ENCODE peak calls at places on chromosomes 2 and 18, in five cellular contexts. Y, N, X, L and I are unnamed samples.

GRCh38 chr2:160062283-160063005 is at the start of gene PLA2R1:
- DNase-seq in Y (peak), N (peak), X (no peak), L (no peak), I (no peak)

GRCh38 chr2:178761759-178762371 is 45.4 kb downstream of the TTN start:
- DNase-seq in Y (peak), N (peak), X (peak), L (peak), I (peak)

GRCh38 chr18:49757513-49758262 is 55.6 kb downstream of the ACAA2 start:
- DNase-seq in Y (no peak), N (no peak), X (no peak), L (peak), I (peak)

GRCh38 chr2:115413796-115414195 is 971.4 kb downstream of the DPP10 start:
- DNase-seq in Y (no peak), N (no peak), X (no peak), L (no peak), I (no peak)

GRCh38 chr2:168687314-168687713 is 115.1 kb upstream of the NOSTRIN start:
- DNase-seq in Y (peak), N (no peak), X (no peak), L (no peak), I (peak)

GRCh38 chr2:222915092-222915957 is 54.5 kb downstream of the ACSL3 start:
- DNase-seq in Y (peak), N (no peak), X (no peak), L (no peak), I (peak)

GRCh38 chr2:108026095-108026794 is 39.9 kb downstream of the SLC5A7 start:
- DNase-seq in Y (no peak), N (no peak), X (no peak), L (no peak), I (no peak)

GRCh38 chr2:227503433-227504406 is 31.8 kb downstream of the AGFG1 start:
- DNase-seq in Y (peak), N (peak), X (peak), L (peak), I (peak)

GRCh38 chr2:65265090-65266045 is 37.7 kb downstream of the ACTR2 start:
- DNase-seq in Y (peak), N (peak), X (peak), L (peak), I (peak)

GRCh38 chr2:1937066-1937465 is 192.8 kb upstream of the PXDN start:
- DNase-seq in Y (no peak), N (no peak), X (no peak), L (no peak), I (no peak)

GRCh38 chr2:221068123-221068522 is 504.0 kb downstream of the EPHA4 start:
- DNase-seq in Y (no peak), N (no peak), X (no peak), L (no peak), I (no peak)

GRCh38 chr2:45898819-45899218 is 247.3 kb downstream of the PRKCE start:
- DNase-seq in Y (peak), N (no peak), X (no peak), L (no peak), I (no peak)

GRCh38 chr18:45667056-45667455 is 51.8 kb downstream of the SLC14A2 start:
- DNase-seq in Y (no peak), N (no peak), X (no peak), L (no peak), I (no peak)

GRCh38 chr18:69617888-69618287 is 217.2 kb downstream of the DOK6 start:
- DNase-seq in Y (no peak), N (no peak), X (no peak), L (no peak), I (no peak)

GRCh38 chr18:38768504-38768903 is 1202.9 kb upstream of the CELF4 start:
- DNase-seq in Y (no peak), N (no peak), X (no peak), L (no peak), I (no peak)

GRCh38 chr2:109537565-109538221 is 76.1 kb downstream of the SEPTIN10 start:
- DNase-seq in Y (no peak), N (no peak), X (peak), L (no peak), I (no peak)

GRCh38 chr2:179460530-179460929 is 195.9 kb upstream of the SESTD1 start:
- DNase-seq in Y (peak), N (no peak), X (peak), L (no peak), I (peak)

GRCh38 chr2:151251012-151251411 is 10.7 kb downstream of the RBM43 start:
- DNase-seq in Y (no peak), N (no peak), X (no peak), L (no peak), I (no peak)

GRCh38 chr2:113275556-113276215 is 3.0 kb downstream of the PAX8 start:
- DNase-seq in Y (no peak), N (no peak), X (no peak), L (no peak), I (no peak)

GRCh38 chr18:64134044-64134757 is 14.7 kb downstream of the LINC00305 start:
- DNase-seq in Y (no peak), N (no peak), X (no peak), L (no peak), I (no peak)

GRCh38 chr2:7022956-7023467 is 105.8 kb downstream of the RNF144A start:
- DNase-seq in Y (no peak), N (no peak), X (no peak), L (no peak), I (no peak)

GRCh38 chr2:151946856-151947523 is 118.8 kb upstream of the ARL5A start:
- DNase-seq in Y (peak), N (peak), X (peak), L (peak), I (peak)

GRCh38 chr2:58339548-58340243 is 98.6 kb upstream of the FANCL start:
- DNase-seq in Y (no peak), N (no peak), X (no peak), L (no peak), I (no peak)

GRCh38 chr2:225056330-225057073 is 14.2 kb upstream of the DOCK10 start:
- DNase-seq in Y (peak), N (no peak), X (no peak), L (no peak), I (no peak)

GRCh38 chr2:55493220-55493619 is 26.3 kb upstream of the CFAP36 start:
- DNase-seq in Y (no peak), N (no peak), X (no peak), L (no peak), I (no peak)

GRCh38 chr2:237514474-237515130 is 27.6 kb downstream of the MLPH start:
- DNase-seq in Y (no peak), N (no peak), X (no peak), L (no peak), I (no peak)

GRCh38 chr2:168469281-168469988 is 13.4 kb downstream of the CERS6 start:
- DNase-seq in Y (no peak), N (no peak), X (no peak), L (no peak), I (peak)

GRCh38 chr2:28654286-28654980 is 97.2 kb upstream of the PPP1CB start:
- DNase-seq in Y (no peak), N (no peak), X (no peak), L (no peak), I (no peak)

GRCh38 chr18:36412778-36413177 is 115.3 kb downstream of the FHOD3 start:
- DNase-seq in Y (no peak), N (peak), X (peak), L (no peak), I (peak)

GRCh38 chr2:160210599-160211138 is 10.6 kb upstream of the ITGB6 start:
- DNase-seq in Y (peak), N (peak), X (peak), L (peak), I (peak)

GRCh38 chr2:163210430-163210918 is 371.9 kb upstream of the KCNH7 start:
- DNase-seq in Y (no peak), N (no peak), X (no peak), L (no peak), I (no peak)

GRCh38 chr2:25347205-25347815 is 5.6 kb upstream of the DNMT3A start:
- DNase-seq in Y (no peak), N (no peak), X (no peak), L (no peak), I (no peak)

GRCh38 chr2:234596696-234597575 is 100.1 kb upstream of the ARL4C start:
- DNase-seq in Y (no peak), N (no peak), X (no peak), L (no peak), I (no peak)

GRCh38 chr2:30293303-30293912 is 62.1 kb downstream of the LBH start:
- DNase-seq in Y (peak), N (peak), X (no peak), L (no peak), I (peak)

GRCh38 chr18:77127769-77128671 is 4.6 kb downstream of the MBP start:
- DNase-seq in Y (no peak), N (no peak), X (no peak), L (no peak), I (peak)

GRCh38 chr2:153710128-153710527 is 161.6 kb upstream of the GALNT13 start:
- DNase-seq in Y (no peak), N (no peak), X (no peak), L (no peak), I (no peak)

GRCh38 chr2:96918092-96918753 is 48.3 kb upstream of the SEMA4C start:
- DNase-seq in Y (no peak), N (no peak), X (no peak), L (no peak), I (no peak)

DNA sequence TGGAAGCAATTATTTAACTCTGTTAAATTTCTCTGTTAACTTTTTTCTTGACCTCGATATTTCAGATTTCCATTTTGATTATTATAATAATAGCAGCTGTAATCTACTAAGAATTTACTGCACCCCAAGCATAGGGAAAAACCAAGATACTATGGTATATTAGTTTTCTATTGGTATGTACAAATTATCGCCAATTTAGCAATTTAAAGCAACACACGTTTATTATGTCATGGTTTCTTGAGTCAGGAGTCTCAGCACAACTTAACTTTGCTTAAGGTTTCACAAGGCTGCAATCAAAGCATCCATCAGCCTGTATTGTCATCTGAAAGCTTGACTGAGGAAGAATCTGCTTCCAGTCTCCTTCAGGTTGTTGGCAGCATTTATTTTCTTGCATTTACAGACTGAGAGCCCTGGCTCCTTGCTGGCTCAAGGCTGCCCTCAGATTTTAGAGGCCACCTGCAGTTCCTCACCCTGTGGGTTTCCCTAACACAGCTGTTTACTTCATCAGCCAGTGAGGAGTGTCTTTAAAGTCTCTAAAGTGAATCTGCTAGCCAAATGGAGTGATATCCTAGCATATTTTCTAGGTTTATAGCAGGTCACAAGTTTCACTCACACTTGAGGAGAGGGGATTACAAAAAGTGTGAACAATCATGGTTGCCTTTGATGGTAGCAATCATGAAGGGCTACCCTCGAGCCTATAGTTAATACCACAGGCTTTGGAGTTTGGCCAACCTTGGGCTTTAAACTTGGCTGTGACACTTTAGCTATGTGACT is 4.4 kb upstream of the VPS54 start:
- DNase-seq in Y (no peak), N (no peak), X (peak), L (no peak), I (peak)
- TF ChIP-seq MYC in Y (no peak), N (no peak), X (no peak), L (no peak), I (no peak)

GRCh38 chr2:12716250-12717190 is at the start of gene TRIB2:
- DNase-seq in Y (peak), N (peak), X (peak), L (peak), I (peak)
- TF ChIP-seq CTCF in Y (no peak), N (no peak), X (peak), L (peak), I (no peak)

GRCh38 chr18:27605107-27605834 is 420.2 kb upstream of the CHST9 start:
- DNase-seq in Y (peak), N (peak), X (peak), L (peak), I (peak)

GRCh38 chr18:27606851-27607250 is 421.7 kb upstream of the CHST9 start:
- DNase-seq in Y (no peak), N (no peak), X (no peak), L (no peak), I (no peak)

GRCh38 chr18:27609221-27609620 is 424.1 kb upstream of the CHST9 start:
- DNase-seq in Y (no peak), N (no peak), X (no peak), L (no peak), I (no peak)

GRCh38 chr18:27608742-27609141 is 423.6 kb upstream of the CHST9 start:
- DNase-seq in Y (peak), N (no peak), X (no peak), L (no peak), I (peak)

GRCh38 chr18:27608174-27608573 is 423.1 kb upstream of the CHST9 start:
- DNase-seq in Y (no peak), N (no peak), X (no peak), L (no peak), I (no peak)
- TF ChIP-seq MYC in Y (no peak), N (no peak), X (no peak), L (no peak), I (no peak)

GRCh38 chr2:208033701-208034502 is 8.6 kb upstream of the PLEKHM3 start:
- DNase-seq in Y (peak), N (no peak), X (peak), L (peak), I (peak)
- TF ChIP-seq CTCF in Y (peak), N (no peak), X (peak), L (peak), I (no peak)

GRCh38 chr2:235749121-235749780 is 255.4 kb downstream of the AGAP1 start:
- DNase-seq in Y (no peak), N (no peak), X (no peak), L (no peak), I (no peak)
- TF ChIP-seq MYC in Y (no peak), N (no peak), X (no peak), L (no peak), I (no peak)

GRCh38 chr2:134269986-134270735 is 16.3 kb downstream of the MGAT5 start:
- DNase-seq in Y (no peak), N (no peak), X (no peak), L (no peak), I (no peak)

GRCh38 chr2:134271758-134272157 is 17.9 kb downstream of the MGAT5 start:
- DNase-seq in Y (no peak), N (no peak), X (no peak), L (no peak), I (no peak)

GRCh38 chr2:134273240-134273983 is 19.5 kb downstream of the MGAT5 start:
- DNase-seq in Y (no peak), N (no peak), X (no peak), L (no peak), I (no peak)

GRCh38 chr2:134272831-134273230 is 19.0 kb downstream of the MGAT5 start:
- DNase-seq in Y (no peak), N (no peak), X (no peak), L (no peak), I (no peak)

DNA sequence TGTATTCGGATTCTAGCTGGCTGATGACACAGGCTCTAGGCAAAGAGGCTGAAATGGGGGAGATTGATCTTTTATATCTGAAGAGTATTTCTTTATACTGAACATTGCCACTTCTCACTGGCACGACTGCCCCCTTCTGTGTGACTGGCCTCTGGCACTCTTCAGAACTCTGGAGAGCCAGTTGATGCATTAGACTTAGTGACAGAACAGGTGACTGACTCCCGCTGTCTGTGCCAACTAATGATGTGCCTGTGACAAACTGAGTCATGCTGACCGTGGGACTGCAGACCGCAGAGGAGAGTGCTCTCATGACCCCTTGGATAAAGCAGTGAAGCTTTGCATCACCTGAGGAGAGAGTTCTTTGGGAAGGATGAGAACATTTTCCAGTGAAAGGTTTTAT is 14.4 kb downstream of the MGAT5 start:
- DNase-seq in Y (no peak), N (no peak), X (no peak), L (no peak), I (no peak)
- TF ChIP-seq CTCF in Y (no peak), N (no peak), X (no peak), L (no peak), I (no peak)

GRCh38 chr18:34494359-34494696 is 215.8 kb upstream of the DTNA start:
- DNase-seq in Y (peak), N (no peak), X (peak), L (no peak), I (no peak)

GRCh38 chr18:34493566-34494358 is 216.3 kb upstream of the DTNA start:
- DNase-seq in Y (peak), N (no peak), X (peak), L (no peak), I (no peak)

GRCh38 chr18:34491719-34492118 is 218.4 kb upstream of the DTNA start:
- DNase-seq in Y (peak), N (no peak), X (no peak), L (no peak), I (no peak)

GRCh38 chr18:34492652-34493051 is 217.4 kb upstream of the DTNA start:
- DNase-seq in Y (no peak), N (no peak), X (peak), L (no peak), I (no peak)

DNA sequence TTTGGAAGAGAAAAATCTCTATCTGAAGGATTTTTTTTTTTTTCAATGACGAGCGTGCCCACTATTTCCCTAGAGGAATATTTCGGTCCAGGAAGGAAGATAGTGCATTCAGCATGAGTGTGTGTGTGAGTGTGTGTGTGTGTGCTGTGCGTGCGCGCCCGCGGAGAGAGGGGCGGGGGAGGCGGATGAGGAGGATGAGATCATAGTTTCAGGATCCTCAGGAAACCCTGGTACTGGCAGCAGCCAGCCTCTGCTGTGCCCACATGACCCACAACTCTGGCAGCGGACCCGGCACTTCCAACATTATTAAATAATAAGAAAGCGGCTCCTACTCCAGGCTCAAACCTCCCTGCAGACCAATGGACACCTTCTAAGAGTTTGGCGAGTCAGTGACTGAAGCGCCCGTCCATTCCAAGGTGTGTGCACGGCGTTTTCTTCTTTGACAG is 217.0 kb upstream of the DTNA start:
- DNase-seq in Y (peak), N (no peak), X (peak), L (no peak), I (peak)
- TF ChIP-seq MYC in Y (no peak), N (no peak), X (peak), L (no peak), I (no peak)

DNA sequence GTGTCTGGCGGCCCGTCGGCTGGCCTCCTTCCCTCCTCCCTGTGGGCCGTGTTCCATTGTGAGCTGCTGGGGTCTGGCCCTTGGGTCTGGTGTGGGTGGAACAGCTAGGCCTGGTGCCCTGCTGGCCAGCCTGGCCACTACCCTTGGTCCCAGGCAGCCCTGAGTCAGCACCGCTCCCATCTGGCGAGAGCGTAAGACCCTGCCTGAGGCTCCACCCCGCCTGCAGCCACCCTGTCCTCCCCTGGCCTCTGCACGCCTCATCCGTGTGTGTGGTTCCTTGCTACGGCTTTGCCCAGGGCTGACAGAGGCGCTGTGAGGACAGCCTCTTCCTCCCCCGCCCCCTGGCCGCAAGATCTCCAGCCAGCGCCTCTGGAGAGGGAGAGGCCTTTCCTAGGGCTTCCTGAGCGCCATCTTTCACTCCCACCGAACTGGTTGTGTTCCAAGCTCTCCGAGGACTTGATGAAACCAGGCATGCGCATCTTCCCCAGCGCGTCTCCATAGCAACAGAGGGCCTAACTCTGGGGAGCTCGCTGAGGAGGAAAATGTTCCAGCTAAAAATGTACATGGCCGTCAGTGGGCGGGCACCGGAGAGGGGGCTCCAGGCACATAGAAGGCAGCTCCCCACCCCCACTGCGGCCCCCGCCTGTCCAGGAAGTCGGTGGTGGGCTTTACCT is 83.0 kb downstream of the STPG4 start:
- DNase-seq in Y (no peak), N (no peak), X (no peak), L (no peak), I (no peak)
- TF ChIP-seq CTCF in Y (no peak), N (no peak), X (no peak), L (no peak), I (no peak)